ENCODE peak calls at places on chromosomes 13 and 19, in five cellular contexts. W is astrocyte of the spinal cord, Q is astrocyte of the hippocampus, P is A172, T is naive B cell. I is an unnamed sample.

GRCh38 chr13:110629735-110630134 is 14.4 kb downstream of the NAXD start:
- DNase-seq in W (no peak), Q (no peak), P (no peak), T (no peak), I (no peak)

GRCh38 chr13:108227651-108228272 is 9.6 kb downstream of the ABHD13 start:
- DNase-seq in W (peak), Q (peak), P (peak), T (peak), I (peak)

GRCh38 chr19:4967738-4968461 is 1.0 kb upstream of the KDM4B start:
- DNase-seq in W (peak), Q (no peak), P (peak), T (no peak), I (peak)

GRCh38 chr13:85509512-85509911 is 289.7 kb downstream of the SLITRK6 start:
- DNase-seq in W (peak), Q (no peak), P (no peak), T (no peak), I (no peak)

GRCh38 chr13:65540064-65540635 is 1690.0 kb downstream of the PCDH9 start:
- DNase-seq in W (peak), Q (peak), P (peak), T (no peak), I (peak)

GRCh38 chr13:41500501-41500900 is 43.2 kb downstream of the RGCC start:
- DNase-seq in W (no peak), Q (no peak), P (peak), T (peak), I (no peak)

GRCh38 chr13:105996391-105997028 is 539.0 kb downstream of the EFNB2 start:
- DNase-seq in W (no peak), Q (no peak), P (no peak), T (no peak), I (no peak)

GRCh38 chr13:73335226-73335625 is 276.4 kb downstream of the KLF5 start:
- DNase-seq in W (peak), Q (peak), P (peak), T (no peak), I (peak)

GRCh38 chr19:13839938-13840750 is 36.8 kb upstream of the NANOS3 start:
- DNase-seq in W (peak), Q (peak), P (peak), T (peak), I (peak)

GRCh38 chr19:35995655-35995993 is 636 bp downstream of the SDHAF1 start:
- DNase-seq in W (peak), Q (peak), P (no peak), T (no peak), I (peak)

GRCh38 chr13:45207319-45207718 is 6.5 kb upstream of the KCTD4 start:
- DNase-seq in W (no peak), Q (no peak), P (no peak), T (no peak), I (no peak)

GRCh38 chr19:55857149-55857548 is 20.8 kb downstream of the NLRP4 start:
- DNase-seq in W (no peak), Q (no peak), P (no peak), T (peak), I (peak)

GRCh38 chr19:29086646-29087045 is 126.3 kb downstream of the UQCRFS1 start:
- DNase-seq in W (no peak), Q (no peak), P (no peak), T (no peak), I (no peak)

GRCh38 chr13:36323951-36324566 is 22.1 kb downstream of the SPART start:
- DNase-seq in W (peak), Q (peak), P (peak), T (no peak), I (peak)

GRCh38 chr13:33146843-33147611 is 130.8 kb downstream of the KL start:
- DNase-seq in W (no peak), Q (no peak), P (no peak), T (no peak), I (no peak)

GRCh38 chr13:39051157-39051556 is 12.9 kb downstream of the NHLRC3 start:
- DNase-seq in W (peak), Q (peak), P (peak), T (no peak), I (peak)

GRCh38 chr19:46495789-46496099 is at the start of gene PNMA8B:
- DNase-seq in W (peak), Q (peak), P (no peak), T (no peak), I (no peak)

GRCh38 chr19:48629599-48630288 is 7.4 kb downstream of the DBP start:
- DNase-seq in W (no peak), Q (peak), P (no peak), T (no peak), I (no peak)

GRCh38 chr19:29400917-29401711 is 124.7 kb upstream of the VSTM2B start:
- DNase-seq in W (no peak), Q (no peak), P (no peak), T (no peak), I (no peak)

GRCh38 chr13:101230271-101230890 is 185.9 kb downstream of the NALCN start:
- DNase-seq in W (no peak), Q (no peak), P (no peak), T (no peak), I (peak)

GRCh38 chr13:39773833-39774232 is 118.4 kb downstream of the COG6 start:
- DNase-seq in W (peak), Q (peak), P (no peak), T (no peak), I (peak)

GRCh38 chr19:22945560-22945959 is 57.4 kb downstream of the ZNF728 start:
- DNase-seq in W (peak), Q (peak), P (no peak), T (no peak), I (peak)

GRCh38 chr19:5189318-5189607 is 151.3 kb downstream of the PTPRS start:
- DNase-seq in W (no peak), Q (no peak), P (no peak), T (no peak), I (no peak)

GRCh38 chr13:47306991-47307390 is 410.1 kb upstream of the HTR2A start:
- DNase-seq in W (no peak), Q (no peak), P (no peak), T (no peak), I (no peak)

GRCh38 chr19:28012361-28012760 is 1200.6 kb downstream of the UQCRFS1 start:
- DNase-seq in W (no peak), Q (no peak), P (no peak), T (no peak), I (no peak)